ENCODE peak calls at places on chromosomes 4 and X, in five cellular contexts. Y is SK-N-SH, W is fibroblast of lung, O is HCT116, I is H9. D is an unnamed sample.

GRCh38 chr4:37243722-37244582 is 591 bp upstream of the NWD2 start:
- DNase-seq in Y (peak; percentile 25), W (peak; percentile 0), O (no peak), I (peak; percentile 80), D (no peak)

GRCh38 chrX:19673334-19674040 is 158.2 kb upstream of the MAP3K15 start:
- DNase-seq in Y (no peak), W (peak; percentile 95), O (peak; percentile 82), I (no peak), D (peak; percentile 79)

GRCh38 chr4:54064317-54065275 is at the start of gene CHIC2:
- DNase-seq in Y (peak; percentile 97), W (peak; percentile 94), O (peak; percentile 77), I (peak; percentile 96), D (peak; percentile 97)

GRCh38 chr4:112448211-112448745 is 67.7 kb downstream of the NEUROG2 start:
- DNase-seq in Y (peak; percentile 4), W (no peak), O (no peak), I (no peak), D (peak; percentile 57)

GRCh38 chr4:165761968-165762367 is 111.1 kb upstream of the TLL1 start:
- DNase-seq in Y (no peak), W (peak; percentile 22), O (no peak), I (no peak), D (no peak)

GRCh38 chr4:143692241-143692640 is 8.2 kb downstream of the FREM3 start:
- DNase-seq in Y (no peak), W (no peak), O (no peak), I (no peak), D (no peak)

GRCh38 chr4:69831646-69832325 is 28.2 kb downstream of the SULT1E1 start:
- DNase-seq in Y (no peak), W (no peak), O (no peak), I (no peak), D (no peak)

GRCh38 chr4:152643153-152644035 is 36.4 kb downstream of the TMEM154 start:
- DNase-seq in Y (no peak), W (no peak), O (no peak), I (no peak), D (no peak)

GRCh38 chrX:121308276-121308805 is 260.9 kb downstream of the GLUD2 start:
- DNase-seq in Y (peak; percentile 1), W (peak; percentile 89), O (peak; percentile 10), I (peak; percentile 35), D (peak; percentile 65)

GRCh38 chr4:7906171-7906581 is 33.5 kb downstream of the AFAP1 start:
- DNase-seq in Y (no peak), W (peak; percentile 71), O (no peak), I (no peak), D (peak; percentile 78)
- H3K4me1 ChIP-seq in Y (peaks cover 88% of the 10 kb centered on the region), W (peaks cover 42% of the 10 kb centered on the region), O (no peaks in the 10 kb centered on the region), I (peaks cover 24% of the 10 kb centered on the region), D (peaks cover 99% of the 10 kb centered on the region)

GRCh38 chr4:31040106-31040505 is 319.9 kb downstream of the PCDH7 start:
- DNase-seq in Y (no peak), W (no peak), O (no peak), I (no peak), D (no peak)
- H2AFZ ChIP-seq in Y (no peak overlapping the region), W (no peak overlapping the region), O (no peak overlapping the region), I (no peak overlapping the region), D (no peak overlapping the region)

DNA sequence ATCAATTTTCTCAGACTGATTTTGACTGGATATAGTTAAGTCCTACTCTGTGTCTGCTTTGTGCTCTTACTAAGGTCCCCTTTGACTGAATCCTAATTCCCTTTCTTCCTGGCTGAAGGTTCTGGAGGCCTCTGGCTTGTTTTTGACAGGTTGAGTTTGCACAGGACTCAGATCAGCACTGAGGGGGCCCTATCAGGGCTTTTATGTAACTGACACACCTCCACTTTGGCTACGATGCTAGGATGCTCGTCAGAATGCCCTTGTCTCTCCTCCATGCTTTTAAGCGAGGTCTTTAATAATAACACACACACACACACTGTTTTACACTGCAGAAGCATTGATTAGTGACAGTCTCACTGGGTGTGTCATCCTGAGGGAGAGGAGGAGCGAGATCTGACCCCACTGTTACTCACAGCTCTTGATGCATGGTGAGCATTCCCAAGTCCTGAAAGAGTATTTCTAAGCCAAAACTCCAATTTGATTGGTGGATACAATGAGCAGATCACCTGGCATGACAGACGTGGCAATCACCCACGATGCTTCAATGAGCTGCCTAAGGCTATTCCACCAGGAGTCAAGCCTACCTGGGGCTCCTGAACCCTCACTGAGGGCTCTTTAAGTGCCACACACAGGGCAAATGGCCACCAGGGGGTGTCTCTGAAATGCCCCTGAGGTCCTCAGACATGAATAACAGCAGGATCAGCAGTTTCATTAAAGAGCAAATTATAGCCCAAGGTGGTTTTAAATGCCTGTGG is 130.4 kb upstream of the CPEB2 start:
- DNase-seq in Y (no peak), W (no peak), O (peak; percentile 2), I (peak; percentile 65), D (no peak)
- TF ChIP-seq CTCF in Y (peak; percentile 31), W (peak; percentile 19), O (no peak), I (peak; percentile 70), D (peak; percentile 40)

DNA sequence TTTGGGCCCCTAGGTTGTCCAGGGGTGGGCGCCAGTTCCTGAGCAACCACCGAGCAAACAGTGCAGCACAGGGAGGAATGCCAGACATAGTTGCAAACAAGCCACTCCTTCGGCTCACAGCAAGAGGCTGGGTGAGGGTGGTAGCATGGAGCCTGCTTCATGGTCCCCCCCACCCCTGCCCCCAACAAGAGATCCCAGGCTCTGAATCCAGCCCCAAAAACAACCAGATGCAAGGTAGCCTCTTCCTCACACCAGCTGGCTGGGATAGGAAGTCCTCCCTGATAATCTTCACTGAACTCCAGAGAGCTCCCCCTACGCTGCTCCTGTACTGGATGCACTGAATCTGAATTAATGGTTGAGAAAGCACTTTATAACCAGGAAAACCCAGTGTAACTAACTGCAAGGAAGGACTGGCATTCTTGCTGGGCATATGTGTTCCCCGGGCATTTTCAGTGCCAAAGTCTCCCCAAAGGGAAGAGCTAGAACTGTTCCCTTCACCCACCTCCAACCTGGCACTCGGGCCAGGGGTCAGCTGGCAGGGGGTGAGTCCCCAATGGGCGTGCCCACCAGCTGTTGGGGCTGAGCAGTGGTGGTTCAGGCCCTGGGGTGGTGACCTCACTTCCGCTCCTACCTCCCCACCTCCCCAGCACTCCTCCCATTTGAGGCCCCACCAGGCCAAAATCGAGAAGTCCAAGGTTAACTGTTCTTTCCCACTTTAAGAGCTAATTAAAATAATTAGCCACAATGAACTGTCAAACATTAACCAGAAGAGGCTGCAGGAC is 1.5 kb downstream of the ELF4 start:
- DNase-seq in Y (peak; percentile 36), W (no peak), O (no peak), I (no peak), D (peak; percentile 93)
- H3K4me1 ChIP-seq in Y (no peaks in the 10 kb centered on the region), W (no peaks in the 10 kb centered on the region), O (peaks cover 11% of the 10 kb centered on the region), I (no peaks in the 10 kb centered on the region), D (peaks cover 23% of the 10 kb centered on the region)

GRCh38 chr4:101761405-101761804 is 29.1 kb upstream of the BANK1 start:
- DNase-seq in Y (no peak), W (no peak), O (no peak), I (no peak), D (no peak)
- H2AFZ ChIP-seq in Y (no peak overlapping the region), W (no peak overlapping the region), O (no peak overlapping the region), I (no peak overlapping the region), D (peak overlapping the region; percentile 79)

GRCh38 chrX:116490091-116490490 is 27.3 kb upstream of the CT83 start:
- DNase-seq in Y (peak; percentile 1), W (no peak), O (no peak), I (no peak), D (no peak)
- TF ChIP-seq CTCF in Y (peak; percentile 63), W (no peak), O (peak; percentile 12), I (peak; percentile 75), D (peak; percentile 26)

GRCh38 chrX:71536285-71536684 is 3.4 kb downstream of the OGT start:
- DNase-seq in Y (no peak), W (no peak), O (no peak), I (no peak), D (no peak)
- H3K4me1 ChIP-seq in Y (peaks cover 13% of the 10 kb centered on the region), W (no peaks in the 10 kb centered on the region), O (peaks cover 2% of the 10 kb centered on the region), I (no peaks in the 10 kb centered on the region), D (peaks cover 15% of the 10 kb centered on the region)

GRCh38 chr4:8698341-8699062 is 105.9 kb downstream of the CPZ start:
- DNase-seq in Y (no peak), W (no peak), O (no peak), I (peak; percentile 16), D (peak; percentile 72)
- H2AFZ ChIP-seq in Y (no peak overlapping the region), W (no peak overlapping the region), O (no peak overlapping the region), I (no peak overlapping the region), D (no peak overlapping the region)

GRCh38 chrX:2627272-2627867 is 63.7 kb upstream of the CD99 start:
- DNase-seq in Y (peak; percentile 19), W (peak; percentile 25), O (peak; percentile 44), I (peak; percentile 64), D (no peak)
- TF ChIP-seq CTCF in Y (peak; percentile 76), W (peak; percentile 50), O (no peak), I (peak; percentile 86), D (peak; percentile 68)

D was measured in osteoblast.